ENCODE peak calls at places on chromosome 3, in eight cellular contexts. W, F, V, Y, S, L, H and X are unnamed samples.

GRCh38 chr3:167976880-167977498 is 118.7 kb downstream of the GOLIM4 start:
- DNase-seq in W (no peak), F (no peak), V (no peak), Y (no peak), S (peak; percentile 79), L (no peak), H (no peak), X (no peak)

GRCh38 chr3:186058225-186058624 is 50.7 kb downstream of the ETV5 start:
- DNase-seq in W (no peak), F (no peak), V (no peak), Y (no peak), S (no peak), L (no peak), H (no peak), X (no peak)

GRCh38 chr3:104685492-104685891 is 681.2 kb upstream of the ALCAM start:
- DNase-seq in W (no peak), F (no peak), V (no peak), Y (no peak), S (no peak), L (no peak), H (no peak), X (no peak)

GRCh38 chr3:16455001-16455400 is 58.5 kb downstream of the RFTN1 start:
- DNase-seq in W (no peak), F (no peak), V (no peak), Y (no peak), S (no peak), L (no peak), H (no peak), X (no peak)

GRCh38 chr3:178088930-178089329 is 447.3 kb upstream of the KCNMB2 start:
- DNase-seq in W (no peak), F (no peak), V (no peak), Y (no peak), S (no peak), L (no peak), H (no peak), X (no peak)

GRCh38 chr3:31813197-31813596 is 167.9 kb downstream of the OSBPL10 start:
- DNase-seq in W (no peak), F (no peak), V (no peak), Y (no peak), S (no peak), L (no peak), H (no peak), X (no peak)

GRCh38 chr3:71421820-71422566 is 161.5 kb downstream of the FOXP1 start:
- DNase-seq in W (peak; percentile 17), F (no peak), V (no peak), Y (no peak), S (no peak), L (no peak), H (no peak), X (no peak)

GRCh38 chr3:146308222-146308621 is 57.3 kb upstream of the PLSCR4 start:
- DNase-seq in W (no peak), F (no peak), V (no peak), Y (no peak), S (peak; percentile 12), L (no peak), H (no peak), X (no peak)

GRCh38 chr3:51375571-51375970 is 9.5 kb upstream of the MANF start:
- DNase-seq in W (no peak), F (no peak), V (no peak), Y (no peak), S (no peak), L (no peak), H (no peak), X (no peak)